ENCODE peak calls at places on chromosomes 16 and 17, in ten cellular contexts. V, B, Y, J, W, I, M, O, E and H are unnamed samples.

GRCh38 chr17:19354123-19354522 is 8.4 kb downstream of the B9D1 start:
- DNase-seq in M (no peak), E (no peak), Y (no peak), B (no peak), W (no peak), O (no peak), J (no peak), I (no peak), V (peak; percentile 36), H (no peak)

GRCh38 chr16:81167851-81168250 is 70.6 kb upstream of the BCO1 start:
- DNase-seq in M (no peak), B (no peak), Y (no peak), W (no peak), E (no peak), O (no peak), I (no peak), J (no peak), V (no peak), H (peak; percentile 48)

GRCh38 chr17:74937064-74938051 is 1.7 kb downstream of the OTOP3 start:
- DNase-seq in J (no peak), O (no peak), Y (no peak), E (no peak), W (no peak), B (no peak), V (no peak), I (no peak), M (peak; percentile 16), H (no peak)

GRCh38 chr17:77748436-77748835 is 210.1 kb upstream of the TNRC6C start:
- DNase-seq in Y (no peak), M (no peak), I (no peak), B (peak; percentile 58), W (peak; percentile 7), O (no peak), V (no peak), E (no peak), J (no peak), H (no peak)

GRCh38 chr16:69680358-69680757 is 46.0 kb downstream of the NQO1 start:
- DNase-seq in I (no peak), E (no peak), W (no peak), V (no peak), Y (no peak), B (no peak), J (no peak), O (no peak), M (no peak), H (no peak)

GRCh38 chr16:3256876-3257465 is 538 bp upstream of the MEFV start:
- DNase-seq in M (no peak), J (no peak), O (no peak), I (no peak), Y (no peak), W (no peak), V (no peak), B (no peak), E (no peak), H (no peak)

GRCh38 chr17:29642171-29642611 is 19.5 kb upstream of the CORO6 start:
- DNase-seq in E (no peak), W (no peak), Y (no peak), I (no peak), O (no peak), M (no peak), J (no peak), V (peak; percentile 43), B (no peak), H (no peak)

GRCh38 chr17:34452769-34453168 is 89.7 kb upstream of the CCL1 start:
- DNase-seq in I (no peak), J (no peak), Y (no peak), B (no peak), W (no peak), E (no peak), O (no peak), V (no peak), M (no peak), H (no peak)

GRCh38 chr16:49441366-49441780 is 67.8 kb downstream of the C16orf78 start:
- DNase-seq in O (no peak), J (no peak), W (no peak), M (peak; percentile 64), E (peak; percentile 76), I (peak; percentile 22), V (no peak), B (no peak), Y (no peak), H (peak; percentile 35)

GRCh38 chr17:17928422-17929386 is 43.5 kb downstream of the TOM1L2 start:
- DNase-seq in M (no peak), E (no peak), V (peak; percentile 65), O (no peak), J (no peak), B (no peak), W (no peak), I (no peak), Y (no peak), H (no peak)

GRCh38 chr17:5531019-5531418 is 44.7 kb downstream of the MIS12 start:
- DNase-seq in E (no peak), J (no peak), B (no peak), I (no peak), O (no peak), V (no peak), Y (no peak), M (no peak), W (no peak), H (no peak)

GRCh38 chr17:79301469-79301868 is 226.8 kb downstream of the ENGASE start:
- DNase-seq in B (no peak), E (no peak), I (no peak), M (no peak), Y (no peak), J (no peak), V (no peak), O (no peak), W (no peak), H (no peak)

DNA sequence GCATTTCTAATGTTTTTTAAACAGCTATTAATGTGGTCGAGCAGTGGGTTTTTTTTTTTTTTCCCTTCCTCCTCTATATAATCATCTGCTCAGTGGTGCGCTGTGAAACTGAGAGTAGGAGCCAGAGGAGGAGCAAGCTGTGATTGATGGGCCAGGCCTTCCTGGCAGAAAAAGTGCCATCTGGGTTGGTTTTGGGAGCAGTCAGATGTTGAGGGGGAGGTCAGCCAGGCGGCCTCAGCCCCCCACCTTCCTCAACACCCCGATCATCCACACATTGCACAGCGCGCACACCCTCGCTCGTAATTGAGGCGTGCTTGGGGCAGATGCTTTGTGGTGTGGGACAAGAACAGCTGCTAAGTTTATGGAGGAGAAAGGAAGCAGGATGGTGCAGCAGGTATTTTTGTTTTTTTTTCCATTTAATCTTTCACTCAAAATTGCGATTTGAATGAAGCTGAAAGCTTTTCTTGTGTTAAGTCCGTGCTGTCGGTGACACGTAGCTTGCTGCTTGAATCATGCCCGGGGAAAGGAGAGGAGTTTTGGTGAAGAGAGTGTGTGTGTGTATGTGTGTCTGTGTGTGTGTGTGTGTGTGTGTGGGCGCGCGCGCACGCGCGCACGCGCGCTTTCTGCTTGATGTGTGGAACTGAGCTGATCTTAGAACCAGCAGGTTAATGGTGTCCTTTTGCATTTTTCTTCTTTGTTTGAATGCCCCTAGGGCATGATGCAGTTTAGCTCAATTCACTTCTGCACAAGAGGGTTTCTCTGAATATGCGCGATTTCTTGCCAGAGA is 177.5 kb downstream of the RBFOX1 start:
- DNase-seq in Y (no peak), E (no peak), M (no peak), B (no peak), V (no peak), W (no peak), I (no peak), J (no peak), O (no peak), H (no peak)
- TF ChIP-seq POLR2A in Y (no peak), E (no peak), M (no peak), B (no peak), V (no peak), W (no peak), I (no peak), J (no peak), O (no peak), H (no peak)

DNA sequence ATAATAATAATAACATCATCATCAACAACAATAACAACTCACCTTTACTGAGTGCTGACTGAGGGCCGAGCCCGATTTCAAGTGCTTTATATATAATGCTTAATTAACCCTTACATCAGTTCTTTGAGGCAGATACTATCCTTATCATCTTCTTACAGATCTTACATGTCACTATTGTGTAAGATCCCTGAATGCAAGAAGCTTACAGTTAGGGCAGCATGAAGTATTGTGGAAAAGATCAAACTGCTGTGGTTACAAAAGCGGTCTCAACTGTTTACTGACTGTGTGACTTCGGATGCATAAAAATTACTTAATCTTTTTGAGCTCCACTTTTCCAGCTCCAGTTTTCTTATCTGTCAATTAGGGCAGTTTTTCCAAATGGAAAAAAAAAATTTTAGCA is 3.3 kb downstream of the VAT1 start:
- DNase-seq in E (no peak), B (no peak), J (no peak), V (no peak), Y (no peak), M (no peak), O (no peak), I (no peak), W (no peak), H (no peak)
- H3K4me1 ChIP-seq in E (peaks cover 24% of the 10 kb centered on the region), B (no peaks in the 10 kb centered on the region), J (peaks cover 16% of the 10 kb centered on the region), V (peaks cover 37% of the 10 kb centered on the region), Y (peaks cover 5% of the 10 kb centered on the region), M (no peaks in the 10 kb centered on the region), O (peaks cover 49% of the 10 kb centered on the region), I (peaks cover 49% of the 10 kb centered on the region), W (no peaks in the 10 kb centered on the region), H (peaks cover 63% of the 10 kb centered on the region)

GRCh38 chr17:11006530-11006929 is 168.6 kb upstream of the PIRT start:
- DNase-seq in Y (no peak), I (no peak), W (no peak), M (no peak), J (no peak), O (no peak), V (no peak), B (no peak), E (no peak), H (no peak)
- TF ChIP-seq POLR2A in Y (no peak), I (no peak), W (no peak), M (no peak), J (no peak), O (no peak), V (no peak), B (no peak), E (no peak), H (no peak)

DNA sequence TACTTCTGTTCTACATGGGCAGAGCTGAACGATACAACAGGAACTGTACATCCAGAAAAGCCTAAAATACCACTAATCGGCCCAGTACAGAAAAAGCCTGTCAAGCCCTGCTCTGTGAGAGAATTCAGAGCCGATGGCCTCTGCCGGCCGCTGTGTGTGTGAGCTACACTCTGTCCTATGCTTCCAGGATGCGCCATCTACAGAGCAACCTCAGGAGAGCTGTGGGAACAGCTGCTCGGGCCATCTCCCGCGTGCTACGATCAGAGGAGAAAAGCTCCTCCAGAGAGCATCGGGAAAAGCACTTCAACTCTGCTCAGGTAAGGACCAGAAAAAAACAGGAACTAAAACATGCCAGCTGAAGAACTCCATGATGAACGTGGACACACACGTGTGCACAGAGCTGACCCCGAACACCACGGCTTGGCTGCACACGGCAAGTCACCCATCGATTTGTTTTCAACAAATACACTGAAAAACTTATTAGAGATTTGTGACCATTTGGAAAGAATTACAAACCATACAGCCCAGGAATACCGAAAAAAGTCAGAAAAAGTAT is 115.9 kb downstream of the ANKRD11 start:
- DNase-seq in Y (no peak), I (no peak), O (no peak), J (no peak), M (peak; percentile 35), E (no peak), B (no peak), W (no peak), V (no peak), H (no peak)
- H3K4me1 ChIP-seq in Y (no peaks in the 10 kb centered on the region), I (peaks cover 26% of the 10 kb centered on the region), O (peaks cover 16% of the 10 kb centered on the region), J (peaks cover 20% of the 10 kb centered on the region), M (no peaks in the 10 kb centered on the region), E (peaks cover 14% of the 10 kb centered on the region), B (no peaks in the 10 kb centered on the region), W (no peaks in the 10 kb centered on the region), V (peaks cover 4% of the 10 kb centered on the region), H (peaks cover 28% of the 10 kb centered on the region)